ENCODE peak calls at places on chromosomes 6 and 20, in nine cellular contexts. I is ovary; N is T-helper 17 cell; V is T-cell; S is NCI-H1092; R is stimulated activated CD4-positive, alpha-beta T cell treated with anti-CD3 and anti-CD28 coated beads, TNF-alpha, amount 100 ng/mL, for 24 hours; U is heart left ventricle; C is left ventricle myocardium inferior; L is amniotic epithelial cell. Z is an unnamed sample.

GRCh38 chr6:111301914-111302313 is 181.1 kb downstream of the REV3L start:
- DNase-seq in C (no peak), U (no peak), S (no peak), L (no peak), I (no peak), N (no peak), V (no peak), R (no peak), Z (no peak)

GRCh38 chr20:11847827-11848226 is 69.9 kb upstream of the BTBD3 start:
- DNase-seq in C (no peak), L (no peak), N (no peak), S (peak), R (no peak), I (no peak), V (no peak), U (no peak), Z (no peak)

GRCh38 chr6:33875696-33876095 is 71.9 kb upstream of the MLN start:
- DNase-seq in S (no peak), C (no peak), N (no peak), L (no peak), I (no peak), R (no peak), U (no peak), V (no peak), Z (no peak)

GRCh38 chr6:168133186-168133585 is 54.2 kb upstream of the FRMD1 start:
- DNase-seq in V (no peak), L (peak), N (no peak), U (peak), I (peak), S (no peak), C (peak), R (no peak), Z (no peak)

GRCh38 chr6:65627015-65627414 is 80.0 kb downstream of the EYS start:
- DNase-seq in U (no peak), I (no peak), N (no peak), S (no peak), R (no peak), V (no peak), C (no peak), L (no peak), Z (no peak)

GRCh38 chr20:62732766-62733165 is 24.1 kb downstream of the NTSR1 start:
- DNase-seq in U (no peak), C (no peak), V (no peak), R (no peak), L (no peak), I (no peak), N (no peak), S (no peak), Z (no peak)

GRCh38 chr20:17995967-17996819 is 27.4 kb downstream of the MGME1 start:
- DNase-seq in I (peak), N (no peak), V (peak), R (no peak), C (no peak), L (peak), S (peak), U (peak), Z (no peak)

GRCh38 chr6:46419576-46420002 is 71.7 kb downstream of the RCAN2 start:
- DNase-seq in C (no peak), U (peak), V (no peak), I (peak), L (peak), S (peak), N (no peak), R (no peak), Z (peak)

GRCh38 chr6:168119539-168119938 is 40.5 kb upstream of the FRMD1 start:
- DNase-seq in I (no peak), U (no peak), V (no peak), R (no peak), N (no peak), C (no peak), L (no peak), S (no peak), Z (no peak)

GRCh38 chr20:46324960-46325703 is 16.8 kb upstream of the CDH22 start:
- DNase-seq in R (no peak), S (no peak), U (no peak), C (no peak), L (peak), V (no peak), I (no peak), N (no peak), Z (no peak)